ENCODE peak calls at places on chromosomes 4 and X, in six cellular contexts. F is head of caudate nucleus; V is mesendoderm; J is CD8-positive, alpha-beta memory T cell; P is OCI-LY7; H is stimulated activated CD4-positive, alpha-beta T cell treated with anti-CD3 and anti-CD28 coated beads, TNF-alpha, amount 100 ng/mL, for 24 hours. C is an unnamed sample.

GRCh38 chr4:103415801-103416200 is 217.7 kb upstream of the CENPE start:
- DNase-seq in V (no peak), F (no peak), P (no peak), J (no peak), H (no peak), C (no peak)

GRCh38 chr4:108881190-108881589 is 118.3 kb upstream of the ETNPPL start:
- DNase-seq in J (no peak), H (no peak), F (no peak), P (no peak), V (peak), C (peak)

GRCh38 chr4:8419222-8420041 is 21.1 kb downstream of the ACOX3 start:
- DNase-seq in F (no peak), J (no peak), V (no peak), P (no peak), H (peak), C (peak)

GRCh38 chr4:102717448-102718092 is 43.2 kb downstream of the MANBA start:
- DNase-seq in H (no peak), J (no peak), V (no peak), P (no peak), F (no peak), C (no peak)

GRCh38 chr4:149409186-149410056 is 406.2 kb downstream of the IQCM start:
- DNase-seq in F (peak), H (no peak), V (no peak), P (no peak), J (no peak), C (peak)

GRCh38 chr4:60579335-60579734 is 620.8 kb upstream of the ADGRL3 start:
- DNase-seq in F (no peak), J (no peak), H (no peak), P (no peak), V (no peak), C (no peak)

GRCh38 chrX:63747331-63747730 is 37.7 kb downstream of the ARHGEF9 start:
- DNase-seq in F (no peak), J (no peak), V (no peak), P (no peak), H (no peak), C (peak)

GRCh38 chr4:21949073-21949457 is 493 bp upstream of the KCNIP4 start:
- DNase-seq in H (no peak), V (peak), P (no peak), F (peak), J (no peak), C (peak)

GRCh38 chr4:64125354-64125753 is 283.9 kb downstream of the TECRL start:
- DNase-seq in J (no peak), F (no peak), H (no peak), P (no peak), V (no peak), C (no peak)

GRCh38 chrX:112819013-112819635 is 21.5 kb downstream of the AMOT start:
- DNase-seq in F (no peak), H (no peak), V (no peak), P (no peak), J (no peak), C (peak)

GRCh38 chr4:176778063-176778462 is 14.7 kb downstream of the VEGFC start:
- DNase-seq in J (no peak), F (no peak), H (no peak), P (no peak), V (no peak), C (peak)

GRCh38 chr4:177728361-177729152 is 286.3 kb upstream of the AGA start:
- DNase-seq in J (no peak), F (no peak), V (peak), P (no peak), H (no peak), C (no peak)

GRCh38 chr4:94489075-94489474 is 37.3 kb downstream of the PDLIM5 start:
- DNase-seq in F (no peak), P (no peak), H (no peak), V (no peak), J (no peak), C (no peak)

GRCh38 chr4:174873931-174874330 is 44.2 kb upstream of the ADAM29 start:
- DNase-seq in V (peak), H (no peak), P (peak), J (no peak), F (no peak), C (peak)

GRCh38 chrX:46326161-46326560 is 219.1 kb downstream of the ZNF674 start:
- DNase-seq in H (no peak), V (peak), F (no peak), J (no peak), P (no peak), C (peak)

GRCh38 chrX:12115377-12115776 is 22.9 kb upstream of the FRMPD4 start:
- DNase-seq in F (no peak), V (peak), J (no peak), P (no peak), H (no peak), C (no peak)

GRCh38 chrX:141989802-141990201 is 86.1 kb downstream of the MAGEC1 start:
- DNase-seq in J (no peak), V (no peak), P (no peak), F (no peak), H (no peak), C (peak)

GRCh38 chr4:100510551-100510950 is 7.3 kb downstream of the EMCN start:
- DNase-seq in P (no peak), F (no peak), J (no peak), V (no peak), H (no peak), C (no peak)

GRCh38 chrX:50067435-50068292 is 133.1 kb downstream of the AKAP4 start:
- DNase-seq in J (no peak), F (peak), P (no peak), V (peak), H (no peak), C (peak)

GRCh38 chrX:108165349-108166111 is 74.0 kb downstream of the ATG4A start:
- DNase-seq in H (no peak), P (no peak), V (peak), J (no peak), F (peak), C (peak)

GRCh38 chr4:139988863-139989765 is 164.9 kb downstream of the MAML3 start:
- DNase-seq in V (peak), P (no peak), J (no peak), H (peak), F (peak), C (peak)

GRCh38 chr4:100041646-100042045 is 91.6 kb upstream of the H2AZ1 start:
- DNase-seq in H (no peak), P (no peak), V (no peak), F (no peak), J (no peak), C (peak)

GRCh38 chrX:41010188-41010846 is 74.9 kb upstream of the USP9X start:
- DNase-seq in V (peak), F (peak), J (peak), H (peak), P (no peak), C (peak)

GRCh38 chrX:17413228-17413627 is 38.2 kb downstream of the NHS start:
- DNase-seq in H (no peak), V (no peak), J (no peak), F (no peak), P (no peak), C (peak)

GRCh38 chrX:116232833-116233232 is 62.3 kb downstream of the AGTR2 start:
- DNase-seq in F (no peak), P (no peak), V (no peak), J (no peak), H (no peak), C (peak)

GRCh38 chrX:130716822-130717405 is 186.1 kb downstream of the ENOX2 start:
- DNase-seq in P (no peak), H (no peak), J (no peak), F (no peak), V (no peak), C (peak)

GRCh38 chrX:64975491-64975890 is 759 bp downstream of the ZC4H2 start:
- DNase-seq in J (peak), P (peak), H (peak), F (peak), V (peak), C (peak)

GRCh38 chr4:183444953-183445543 is 612 bp downstream of the CDKN2AIP start:
- DNase-seq in V (peak), J (no peak), F (no peak), P (peak), H (peak), C (no peak)

GRCh38 chr4:128461300-128462103 is 173.9 kb upstream of the PGRMC2 start:
- DNase-seq in F (peak), V (peak), H (no peak), J (no peak), P (no peak), C (peak)

GRCh38 chr4:169557061-169557636 is 55.2 kb downstream of the NEK1 start:
- DNase-seq in F (no peak), P (no peak), J (no peak), V (no peak), H (no peak), C (peak)

C was measured in astrocyte of the hippocampus.